ENCODE peak calls at places on chromosomes 3 and 15, in four cellular contexts. One of them, this sample, is unnamed.

GRCh38 chr3:66378256-66378655 is 122.6 kb downstream of the LRIG1 start:
- DNase-seq in stimulated activated CD4-positive, alpha-beta T cell treated with anti-CD3 and anti-CD28 coated beads, Interleukin-4, amount 100 ng/mL, for 24 hours: peak; percentile 40
- DNase-seq in WTC11: peak; percentile 67
- DNase-seq in KG1: no peak
- DNase-seq in this sample: no peak

GRCh38 chr15:50485389-50485788 is 61.1 kb downstream of the USP50 start:
- DNase-seq in KG1: no peak
- DNase-seq in stimulated activated CD4-positive, alpha-beta T cell treated with anti-CD3 and anti-CD28 coated beads, Interleukin-4, amount 100 ng/mL, for 24 hours: no peak
- DNase-seq in WTC11: no peak
- DNase-seq in this sample: no peak

GRCh38 chr15:27903405-27903804 is 195.7 kb downstream of the OCA2 start:
- DNase-seq in stimulated activated CD4-positive, alpha-beta T cell treated with anti-CD3 and anti-CD28 coated beads, Interleukin-4, amount 100 ng/mL, for 24 hours: no peak
- DNase-seq in KG1: no peak
- DNase-seq in WTC11: no peak
- DNase-seq in this sample: no peak

GRCh38 chr3:70856414-70857162 is 544.1 kb upstream of the MDFIC2 start:
- DNase-seq in stimulated activated CD4-positive, alpha-beta T cell treated with anti-CD3 and anti-CD28 coated beads, Interleukin-4, amount 100 ng/mL, for 24 hours: peak; percentile 9
- DNase-seq in KG1: no peak
- DNase-seq in WTC11: no peak
- DNase-seq in this sample: no peak

GRCh38 chr3:31543375-31543774 is 10.7 kb downstream of the STT3B start:
- DNase-seq in stimulated activated CD4-positive, alpha-beta T cell treated with anti-CD3 and anti-CD28 coated beads, Interleukin-4, amount 100 ng/mL, for 24 hours: no peak
- DNase-seq in KG1: no peak
- DNase-seq in WTC11: no peak
- DNase-seq in this sample: no peak

GRCh38 chr15:97036301-97036700 is 705.8 kb downstream of the NR2F2 start:
- DNase-seq in stimulated activated CD4-positive, alpha-beta T cell treated with anti-CD3 and anti-CD28 coated beads, Interleukin-4, amount 100 ng/mL, for 24 hours: no peak
- DNase-seq in WTC11: no peak
- DNase-seq in KG1: no peak
- DNase-seq in this sample: no peak

GRCh38 chr3:31184257-31185003 is 290.0 kb upstream of the GADL1 start:
- DNase-seq in WTC11: no peak
- DNase-seq in stimulated activated CD4-positive, alpha-beta T cell treated with anti-CD3 and anti-CD28 coated beads, Interleukin-4, amount 100 ng/mL, for 24 hours: no peak
- DNase-seq in KG1: no peak
- DNase-seq in this sample: no peak

GRCh38 chr3:38348903-38349302 is 2.3 kb downstream of the XYLB start:
- DNase-seq in KG1: no peak
- DNase-seq in WTC11: no peak
- DNase-seq in stimulated activated CD4-positive, alpha-beta T cell treated with anti-CD3 and anti-CD28 coated beads, Interleukin-4, amount 100 ng/mL, for 24 hours: no peak
- DNase-seq in this sample: no peak

GRCh38 chr3:99532246-99532645 is 106.1 kb upstream of the COL8A1 start:
- DNase-seq in WTC11: peak; percentile 80
- DNase-seq in stimulated activated CD4-positive, alpha-beta T cell treated with anti-CD3 and anti-CD28 coated beads, Interleukin-4, amount 100 ng/mL, for 24 hours: no peak
- DNase-seq in KG1: no peak
- DNase-seq in this sample: no peak

GRCh38 chr15:52040167-52040900 is 21.3 kb downstream of the MAPK6 start:
- DNase-seq in KG1: no peak
- DNase-seq in stimulated activated CD4-positive, alpha-beta T cell treated with anti-CD3 and anti-CD28 coated beads, Interleukin-4, amount 100 ng/mL, for 24 hours: no peak
- DNase-seq in WTC11: no peak
- DNase-seq in this sample: peak; percentile 63